ENCODE peak calls at places on chromosome 18, in eight cellular contexts. U is neural progenitor cell, K is fibroblast of lung, F is Peyer's patch, P is esophagus muscularis mucosa, J is cardiac muscle cell, W is astrocyte, S is Panc1. A is an unnamed sample.

GRCh38 chr18:51275712-51276473 is 78.4 kb upstream of the MEX3C start:
- DNase-seq in S (no peak), J (peak; percentile 77), F (no peak), W (no peak), K (peak; percentile 4), U (no peak), P (no peak), A (peak; percentile 39)

GRCh38 chr18:21314721-21315120 is 72.7 kb downstream of the GREB1L start:
- DNase-seq in F (no peak), K (peak; percentile 38), S (no peak), W (peak; percentile 27), J (no peak), U (no peak), P (no peak), A (no peak)

GRCh38 chr18:8107426-8107825 is 501.8 kb upstream of the RAB12 start:
- DNase-seq in J (no peak), U (no peak), S (no peak), W (peak; percentile 61), F (no peak), P (no peak), K (peak; percentile 72), A (no peak)

GRCh38 chr18:42274488-42275137 is 319.6 kb downstream of the PIK3C3 start:
- DNase-seq in P (no peak), K (peak; percentile 42), J (peak; percentile 64), U (peak; percentile 23), S (no peak), F (no peak), W (no peak), A (peak; percentile 38)

GRCh38 chr18:60064271-60064670 is 164.5 kb downstream of the PMAIP1 start:
- DNase-seq in U (no peak), F (no peak), S (no peak), J (no peak), K (peak; percentile 31), P (no peak), W (peak; percentile 15), A (no peak)

GRCh38 chr18:35005963-35006577 is 35.1 kb upstream of the MAPRE2 start:
- DNase-seq in W (peak; percentile 31), K (peak; percentile 55), S (peak; percentile 46), U (peak; percentile 67), P (no peak), F (no peak), J (peak; percentile 82), A (no peak)

GRCh38 chr18:31952223-31952622 is 9.3 kb upstream of the TRAPPC8 start:
- DNase-seq in S (no peak), P (no peak), U (no peak), K (no peak), W (no peak), F (no peak), J (no peak), A (no peak)

GRCh38 chr18:47754311-47755101 is 176.0 kb downstream of the SMAD2 start:
- DNase-seq in W (no peak), F (no peak), K (no peak), J (peak; percentile 14), S (no peak), U (peak; percentile 83), P (peak; percentile 75), A (peak; percentile 45)

GRCh38 chr18:56641714-56642331 is 3.4 kb upstream of the TXNL1 start:
- DNase-seq in S (no peak), W (peak; percentile 68), P (no peak), J (peak; percentile 44), K (peak; percentile 79), F (no peak), U (no peak), A (no peak)

GRCh38 chr18:10230072-10230471 is 224.4 kb upstream of the APCDD1 start:
- DNase-seq in W (peak; percentile 91), J (peak; percentile 89), F (no peak), K (peak; percentile 95), U (no peak), S (no peak), P (peak; percentile 84), A (peak; percentile 6)

GRCh38 chr18:77059294-77059916 is 73.2 kb downstream of the MBP start:
- DNase-seq in S (no peak), J (peak; percentile 83), K (peak; percentile 64), W (no peak), P (no peak), U (peak; percentile 69), F (peak; percentile 49), A (peak; percentile 23)

GRCh38 chr18:23578891-23579653 is 7.2 kb downstream of the NPC1 start:
- DNase-seq in J (peak; percentile 65), W (peak; percentile 42), U (no peak), S (no peak), F (no peak), K (peak; percentile 53), P (no peak), A (no peak)

GRCh38 chr18:8844721-8845148 is 139.4 kb downstream of the MTCL1 start:
- DNase-seq in S (no peak), W (peak; percentile 68), K (peak; percentile 69), P (no peak), F (no peak), U (no peak), J (no peak), A (peak; percentile 36)

GRCh38 chr18:2857491-2858063 is 10.8 kb downstream of the EMILIN2 start:
- DNase-seq in S (no peak), J (peak; percentile 99), U (no peak), W (peak; percentile 16), P (peak; percentile 97), K (peak; percentile 39), F (no peak), A (no peak)

GRCh38 chr18:36709315-36709714 is 119.5 kb downstream of the TPGS2 start:
- DNase-seq in S (no peak), P (no peak), U (no peak), K (no peak), F (no peak), J (no peak), W (no peak), A (no peak)

GRCh38 chr18:2874765-2875164 is 28.0 kb downstream of the EMILIN2 start:
- DNase-seq in P (no peak), S (no peak), J (no peak), W (no peak), F (no peak), U (no peak), K (no peak), A (no peak)

GRCh38 chr18:29251681-29252080 is 1074.8 kb upstream of the CDH2 start:
- DNase-seq in U (no peak), P (no peak), K (peak; percentile 6), J (no peak), F (no peak), W (peak; percentile 9), S (no peak), A (no peak)

GRCh38 chr18:59900222-59901128 is 679 bp downstream of the PMAIP1 start:
- DNase-seq in U (peak; percentile 70), W (peak; percentile 75), J (peak; percentile 80), P (no peak), S (no peak), F (peak; percentile 78), K (peak; percentile 83), A (peak; percentile 36)

GRCh38 chr18:61034581-61034980 is 298.6 kb upstream of the CDH20 start:
- DNase-seq in P (no peak), U (no peak), K (no peak), W (no peak), J (no peak), F (no peak), S (no peak), A (no peak)

GRCh38 chr18:23662309-23663263 is at the start of gene ANKRD29:
- DNase-seq in K (peak; percentile 50), J (peak; percentile 41), U (peak; percentile 81), P (no peak), F (no peak), W (peak; percentile 22), S (no peak), A (peak; percentile 38)

GRCh38 chr18:62577748-62578147 is 54.9 kb downstream of the ZCCHC2 start:
- DNase-seq in U (no peak), S (no peak), J (no peak), W (no peak), F (no peak), P (no peak), K (no peak), A (no peak)

GRCh38 chr18:62574776-62575175 is 52.0 kb downstream of the ZCCHC2 start:
- DNase-seq in F (no peak), S (no peak), U (no peak), P (no peak), K (no peak), J (no peak), W (no peak), A (no peak)

GRCh38 chr18:62576277-62576676 is 53.5 kb downstream of the ZCCHC2 start:
- DNase-seq in K (no peak), P (no peak), U (no peak), J (no peak), F (no peak), S (no peak), W (no peak), A (no peak)

GRCh38 chr18:62578980-62579511 is 56.2 kb downstream of the ZCCHC2 start:
- DNase-seq in J (no peak), K (no peak), F (no peak), W (no peak), P (no peak), S (no peak), U (no peak), A (no peak)

GRCh38 chr18:62576858-62577512 is 54.2 kb downstream of the ZCCHC2 start:
- DNase-seq in U (no peak), F (no peak), K (no peak), J (no peak), W (no peak), P (no peak), S (no peak), A (no peak)
- H3K4me3 ChIP-seq in U (no peak overlapping the region), F (no peak overlapping the region), K (no peak overlapping the region), J (no peak overlapping the region), W (no peak overlapping the region), P (no peak overlapping the region), S (no peak overlapping the region), A (no peak overlapping the region)

GRCh38 chr18:49899647-49900330 is 86.5 kb upstream of the ACAA2 start:
- DNase-seq in W (no peak), F (no peak), P (no peak), J (no peak), U (peak; percentile 27), S (no peak), K (no peak), A (no peak)
- TF ChIP-seq CTCF in W (no peak), F (no peak), P (no peak), J (peak; percentile 10), U (no peak), S (no peak), K (no peak), A (peak; percentile 21)

GRCh38 chr18:58866261-58867232 is 1.9 kb downstream of the ZNF532 start:
- DNase-seq in F (no peak), J (no peak), U (no peak), P (no peak), K (no peak), W (no peak), S (no peak), A (peak; percentile 7)
- H3K4me1 ChIP-seq in F (no peaks in the 10 kb centered on the region), J (peaks cover 65% of the 10 kb centered on the region), U (peaks cover 52% of the 10 kb centered on the region), P (peaks cover 84% of the 10 kb centered on the region), K (peaks cover 15% of the 10 kb centered on the region), W (peaks cover 64% of the 10 kb centered on the region), S (peaks cover 40% of the 10 kb centered on the region), A (no peaks in the 10 kb centered on the region)

DNA sequence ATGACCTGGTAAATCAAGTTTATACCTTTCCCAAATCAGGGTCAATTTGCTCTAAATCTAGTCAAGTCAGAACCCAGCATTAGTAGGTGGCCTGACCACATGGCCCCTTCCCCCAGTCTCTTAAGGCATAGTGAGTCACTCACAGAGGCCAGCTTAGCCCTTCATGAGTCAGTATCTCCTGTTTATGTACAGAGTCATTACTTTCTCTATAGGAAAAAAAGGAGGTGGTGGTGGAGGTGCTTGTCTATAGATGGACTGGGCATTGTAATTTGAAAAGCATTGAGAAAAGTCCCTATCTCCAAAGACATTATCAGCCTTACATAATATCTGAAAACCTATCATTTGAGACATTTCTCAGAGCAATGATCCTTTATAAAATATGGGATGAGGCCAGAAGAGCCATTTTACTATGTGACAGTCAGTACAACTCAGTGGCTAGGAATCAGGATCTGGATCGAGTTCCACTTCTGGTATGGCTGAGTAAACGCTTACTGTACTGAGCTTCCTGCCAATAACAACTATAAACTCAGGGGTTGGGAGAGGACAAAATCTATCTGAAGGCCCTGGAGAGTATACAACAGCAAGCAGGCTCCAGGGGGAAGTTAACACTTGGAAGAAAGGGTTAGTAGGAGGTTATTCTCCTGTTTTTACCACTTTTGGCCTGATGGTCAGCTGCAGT is 22.5 kb upstream of the SIGLEC15 start:
- DNase-seq in J (peak; percentile 89), F (no peak), U (no peak), W (peak; percentile 99), K (peak; percentile 100), P (no peak), S (peak; percentile 84), A (no peak)
- H3K4me3 ChIP-seq in J (no peak overlapping the region), F (no peak overlapping the region), U (no peak overlapping the region), W (peak overlapping the region; percentile 22), K (no peak overlapping the region), P (no peak overlapping the region), S (no peak overlapping the region), A (no peak overlapping the region)

A was measured in BE2C.